ENCODE peak calls at places on chromosomes 7 and 10, in eight cellular contexts. V is colonic mucosa, K is pancreas, D is astrocyte of the spinal cord, Z is AG04450, N is IMR-90, T is foreskin fibroblast, Y is GM12865. S is an unnamed sample.

GRCh38 chr7:158406817-158407216 is 180.8 kb downstream of the PTPRN2 start:
- DNase-seq in D (no peak), K (no peak), T (no peak), Z (no peak), V (peak; percentile 63), N (no peak), Y (no peak), S (no peak)

GRCh38 chr7:36746347-36746746 is 22.1 kb upstream of the AOAH start:
- DNase-seq in V (no peak), Z (no peak), T (no peak), N (peak; percentile 2), Y (no peak), K (peak; percentile 74), D (peak; percentile 60), S (no peak)

GRCh38 chr7:44846816-44847508 is 925 bp downstream of the H2AZ2 start:
- DNase-seq in N (no peak), K (no peak), D (no peak), Z (no peak), Y (no peak), T (no peak), V (no peak), S (no peak)

GRCh38 chr10:28326516-28327493 is 23.9 kb upstream of the MPP7 start:
- DNase-seq in D (peak; percentile 78), V (no peak), K (peak; percentile 76), N (peak; percentile 63), T (peak; percentile 62), Z (no peak), Y (no peak), S (no peak)

GRCh38 chr10:75319274-75319673 is 82.3 kb downstream of the ZNF503 start:
- DNase-seq in K (no peak), T (no peak), V (no peak), D (no peak), Z (no peak), N (no peak), Y (no peak), S (no peak)

GRCh38 chr10:80515941-80516340 is 21.8 kb upstream of the SH2D4B start:
- DNase-seq in D (no peak), Z (no peak), V (no peak), N (no peak), K (no peak), Y (no peak), T (no peak), S (no peak)

GRCh38 chr10:87720665-87721064 is 61.0 kb downstream of the PAPSS2 start:
- DNase-seq in K (no peak), Z (no peak), V (no peak), D (no peak), Y (no peak), T (no peak), N (no peak), S (no peak)

GRCh38 chr10:90592903-90593302 is 264.9 kb downstream of the HTR7 start:
- DNase-seq in K (peak; percentile 14), Z (peak; percentile 51), Y (peak; percentile 72), D (peak; percentile 79), V (no peak), N (peak; percentile 51), T (peak; percentile 79), S (no peak)

GRCh38 chr7:135855836-135856235 is 107.2 kb upstream of the FAM180A start:
- DNase-seq in T (peak; percentile 24), N (no peak), Z (no peak), Y (peak; percentile 22), K (no peak), D (peak; percentile 69), V (no peak), S (no peak)

GRCh38 chr10:90352288-90352687 is 505.6 kb downstream of the HTR7 start:
- DNase-seq in Y (peak; percentile 1), Z (no peak), K (no peak), N (peak; percentile 1), D (no peak), V (no peak), T (peak; percentile 53), S (no peak)

GRCh38 chr10:59905066-59905734 is 1.2 kb downstream of the CCDC6 start:
- DNase-seq in T (peak; percentile 56), V (peak; percentile 68), Z (no peak), D (no peak), N (peak; percentile 16), K (peak; percentile 51), Y (peak; percentile 82), S (no peak)

GRCh38 chr7:153443031-153443430 is 609.2 kb upstream of the DPP6 start:
- DNase-seq in V (no peak), T (no peak), D (no peak), N (no peak), K (no peak), Z (no peak), Y (no peak), S (no peak)

DNA sequence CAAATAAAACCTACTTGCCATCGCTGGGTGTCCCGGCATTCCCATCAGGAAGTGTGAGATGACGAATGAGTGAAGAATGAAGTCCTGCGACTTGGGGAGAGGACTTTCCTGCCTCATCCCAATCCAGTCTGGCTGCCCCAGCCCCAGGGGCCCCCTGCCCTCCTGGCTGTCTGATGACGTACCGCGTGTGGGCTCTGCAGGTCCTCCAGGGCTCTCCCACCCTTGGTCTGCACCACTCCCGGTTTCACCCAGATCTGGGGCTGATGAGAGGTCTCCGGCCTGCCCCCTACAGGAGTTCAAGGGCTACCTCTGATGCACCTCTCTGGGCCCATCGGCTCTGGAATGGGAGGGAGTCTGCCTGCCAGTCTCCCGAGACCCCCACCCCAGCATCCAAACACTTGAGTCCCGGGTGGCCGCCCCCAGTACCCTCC is 9.8 kb downstream of the ATP6V1F start:
- DNase-seq in K (no peak), N (no peak), Y (no peak), Z (no peak), D (no peak), T (no peak), V (no peak), S (no peak)
- TF ChIP-seq CTCF in K (no peak), N (no peak), Y (peak; percentile 5), Z (no peak), D (no peak), T (no peak), V (no peak), S (peak; percentile 13)

GRCh38 chr7:157211710-157212109 is 73.0 kb downstream of the UBE3C start:
- DNase-seq in K (no peak), D (peak; percentile 91), V (no peak), Z (peak; percentile 72), N (peak; percentile 96), T (peak; percentile 63), Y (no peak), S (no peak)

GRCh38 chr7:157205438-157205837 is 66.7 kb downstream of the UBE3C start:
- DNase-seq in D (no peak), Z (no peak), Y (no peak), T (no peak), N (no peak), K (no peak), V (no peak), S (no peak)

GRCh38 chr7:157204134-157204533 is 65.4 kb downstream of the UBE3C start:
- DNase-seq in K (no peak), T (no peak), D (no peak), V (no peak), N (no peak), Z (no peak), Y (no peak), S (no peak)

DNA sequence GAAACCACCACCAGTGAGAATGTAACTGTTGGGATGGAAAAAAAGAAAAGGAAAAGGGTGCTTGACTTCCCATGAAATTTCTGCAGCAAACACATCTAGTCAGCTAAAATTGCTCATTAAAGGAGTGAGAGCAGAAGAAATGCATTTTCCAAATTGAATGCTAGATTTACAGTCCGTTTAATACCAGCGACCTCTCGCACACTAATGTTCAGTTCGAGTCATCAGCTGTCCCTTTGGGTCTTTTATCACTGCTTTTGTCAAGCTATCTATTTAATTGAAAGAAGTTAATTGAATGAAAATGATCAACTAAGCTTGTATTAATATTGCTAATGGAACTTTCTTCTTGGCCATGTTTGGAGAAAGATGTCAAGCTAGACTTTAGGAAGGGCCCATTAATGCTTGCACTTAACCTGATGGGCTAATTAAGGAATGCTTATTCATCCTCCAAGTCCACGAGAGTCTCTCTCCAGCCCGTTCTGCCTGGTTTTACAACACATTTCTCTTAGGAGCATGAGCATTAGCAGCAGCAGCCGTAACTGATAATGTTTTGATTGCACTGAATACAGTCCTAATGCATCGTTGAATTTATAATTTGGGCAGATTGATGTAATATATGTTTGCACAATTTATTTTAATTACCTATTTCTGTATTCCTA is 70.2 kb downstream of the UBE3C start:
- DNase-seq in Y (no peak), K (no peak), N (no peak), V (no peak), T (no peak), D (no peak), Z (no peak), S (no peak)
- H3K4me3 ChIP-seq in Y (no peak overlapping the region), K (no peak overlapping the region), N (no peak overlapping the region), V (no peak overlapping the region), T (no peak overlapping the region), D (no peak overlapping the region), Z (no peak overlapping the region), S (no peak overlapping the region)

DNA sequence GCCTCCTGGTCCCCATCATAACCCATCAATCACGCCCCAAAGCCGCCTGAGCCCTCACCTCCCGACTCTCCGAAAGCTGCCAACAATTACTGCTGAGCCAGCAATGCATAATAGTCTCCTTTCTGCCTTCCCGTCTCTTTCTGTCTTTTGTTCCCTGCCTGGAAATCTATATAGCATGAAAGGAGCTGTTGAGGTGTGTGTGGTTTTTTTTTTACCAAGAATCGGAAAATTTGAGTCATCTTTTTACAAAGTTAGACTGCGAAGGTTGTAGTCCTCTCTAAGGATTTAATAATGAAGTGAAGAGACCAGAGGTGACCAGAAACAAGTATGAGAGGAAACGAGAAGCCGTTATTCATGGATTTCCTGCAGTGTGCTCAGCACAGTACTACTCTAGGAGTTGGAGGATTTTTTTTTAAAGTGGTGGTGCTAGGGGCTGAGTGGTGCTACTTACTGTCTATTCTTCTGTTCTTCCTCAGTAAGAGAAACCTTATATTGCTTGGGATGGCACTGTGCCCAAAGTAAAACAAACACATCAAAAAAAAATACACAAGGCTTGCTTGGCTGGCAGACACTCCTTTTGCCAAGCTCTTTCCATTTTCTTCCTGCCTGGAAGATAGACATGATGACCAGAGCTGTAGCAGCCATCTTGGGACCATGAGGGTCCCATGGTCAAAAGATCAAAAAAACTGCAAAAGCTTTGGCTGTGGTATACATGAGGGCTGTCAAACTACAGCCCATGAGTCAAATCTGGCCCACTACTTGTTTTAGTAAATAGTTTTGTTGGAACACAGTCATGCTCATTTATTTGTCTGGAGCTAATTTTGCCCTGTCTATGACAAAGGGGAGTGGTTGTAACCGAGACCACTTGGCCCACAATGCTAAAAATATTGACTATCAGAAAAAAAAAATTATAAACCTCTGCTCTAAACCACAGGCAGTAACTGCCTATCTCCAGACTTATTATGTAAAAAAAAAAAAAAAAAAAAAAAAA is 37.3 kb downstream of the ASB13 start:
- DNase-seq in V (no peak), Y (no peak), N (peak; percentile 60), Z (peak; percentile 18), K (no peak), T (peak; percentile 39), D (peak; percentile 61), S (no peak)
- TF ChIP-seq CTCF in V (no peak), Y (no peak), N (no peak), Z (no peak), K (no peak), T (no peak), D (no peak), S (no peak)

DNA sequence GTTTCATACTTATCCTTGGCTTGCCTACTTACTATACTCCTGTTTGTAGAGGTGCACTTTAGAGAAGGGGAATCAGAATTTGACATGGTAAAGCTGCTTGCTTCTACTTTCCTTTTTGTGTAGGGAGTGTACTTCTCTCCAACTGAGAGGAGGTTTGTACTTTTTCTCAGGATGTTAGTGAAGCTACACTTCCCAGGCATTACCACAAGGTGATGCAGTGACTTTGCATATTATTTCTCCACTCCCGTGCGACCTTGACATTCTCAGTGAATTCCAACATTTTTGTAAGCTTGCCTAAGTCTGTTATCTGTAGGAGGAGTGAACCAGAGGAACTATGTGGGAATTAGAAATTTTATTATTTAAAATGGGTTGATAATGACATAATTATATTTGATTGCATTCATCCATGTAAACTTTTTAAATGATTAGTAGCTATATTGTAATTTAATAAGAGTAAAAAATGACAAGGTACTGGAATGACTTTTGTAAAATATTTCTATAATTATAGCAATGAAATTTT is 5.2 kb downstream of the TAX1BP1 start:
- DNase-seq in N (peak; percentile 84), D (peak; percentile 75), Y (peak; percentile 40), Z (peak; percentile 51), V (no peak), K (peak; percentile 43), T (peak; percentile 63), S (no peak)
- H3K4me3 ChIP-seq in N (peak overlapping the region; percentile 5), D (no peak overlapping the region), Y (no peak overlapping the region), Z (peak overlapping the region; percentile 21), V (no peak overlapping the region), K (no peak overlapping the region), T (no peak overlapping the region), S (no peak overlapping the region)